ENCODE peak calls at places on chromosomes 12 and 14, in six cellular contexts. Q is adrenal gland, O is tibial artery, S is endothelial cell, K is Peyer's patch, G is uterus. M is an unnamed sample.

GRCh38 chr14:95943699-95944098 is 67.1 kb downstream of the TUNAR start:
- DNase-seq in O (no peak), Q (no peak), G (no peak), S (no peak), K (no peak), M (no peak)

GRCh38 chr14:59271734-59272133 is 83.3 kb downstream of the DAAM1 start:
- DNase-seq in K (no peak), O (no peak), G (no peak), S (no peak), Q (no peak), M (no peak)

GRCh38 chr12:29700761-29701481 is 82.8 kb downstream of the TMTC1 start:
- DNase-seq in S (no peak), K (no peak), Q (no peak), G (no peak), O (no peak), M (no peak)

GRCh38 chr14:72104011-72104613 is 171.9 kb downstream of the RGS6 start:
- DNase-seq in O (no peak), G (no peak), S (peak), K (no peak), Q (peak), M (peak)

GRCh38 chr14:26414933-26415332 is 182.9 kb downstream of the NOVA1 start:
- DNase-seq in K (no peak), O (no peak), G (no peak), Q (no peak), S (no peak), M (no peak)

GRCh38 chr14:72610096-72610830 is 283.6 kb downstream of the DPF3 start:
- DNase-seq in S (no peak), G (no peak), Q (no peak), O (no peak), K (no peak), M (no peak)

GRCh38 chr12:68932123-68932700 is 759 bp downstream of the CPM start:
- DNase-seq in G (no peak), S (no peak), Q (no peak), O (no peak), K (no peak), M (peak)

GRCh38 chr12:22275847-22276246 is 58.7 kb downstream of the ST8SIA1 start:
- DNase-seq in O (peak), G (peak), S (no peak), Q (peak), K (peak), M (no peak)

GRCh38 chr12:54374555-54375257 is 9.8 kb downstream of the ZNF385A start:
- DNase-seq in G (peak), Q (no peak), K (no peak), S (no peak), O (no peak), M (no peak)

GRCh38 chr12:7747196-7747595 is at the start of gene CLEC4C:
- DNase-seq in O (no peak), K (no peak), S (no peak), Q (no peak), G (no peak), M (no peak)

GRCh38 chr14:102249041-102249440 is 55.9 kb downstream of the MOK start:
- DNase-seq in K (no peak), O (no peak), Q (no peak), S (no peak), G (no peak), M (no peak)

GRCh38 chr14:105351920-105352871 is 37.6 kb downstream of the PACS2 start:
- DNase-seq in S (peak), O (peak), Q (peak), G (peak), K (peak), M (peak)

GRCh38 chr12:69738351-69739286 is at the start of gene RAB3IP:
- DNase-seq in K (peak), O (peak), S (peak), Q (peak), G (peak), M (peak)

GRCh38 chr12:126974779-126975178 is 1292.2 kb upstream of the TMEM132C start:
- DNase-seq in O (no peak), K (no peak), G (no peak), S (peak), Q (no peak), M (no peak)

GRCh38 chr12:12441891-12442461 is 85.1 kb downstream of the BORCS5 start:
- DNase-seq in K (no peak), S (no peak), Q (no peak), O (no peak), G (no peak), M (no peak)

GRCh38 chr14:72516936-72517408 is 376.9 kb downstream of the DPF3 start:
- DNase-seq in G (peak), K (peak), S (peak), O (peak), Q (peak), M (peak)

GRCh38 chr12:69123909-69124638 is 115.3 kb upstream of the CPSF6 start:
- DNase-seq in K (no peak), G (no peak), O (no peak), S (no peak), Q (no peak), M (no peak)

GRCh38 chr12:93918262-93918661 is 230.1 kb upstream of the PLXNC1 start:
- DNase-seq in S (no peak), K (no peak), O (no peak), Q (peak), G (peak), M (no peak)

GRCh38 chr14:76772300-76773187 is 11.3 kb downstream of the VASH1 start:
- DNase-seq in S (peak), O (peak), K (no peak), Q (peak), G (peak), M (no peak)

GRCh38 chr14:37870947-37871346 is 275.5 kb downstream of the TTC6 start:
- DNase-seq in K (no peak), Q (no peak), S (no peak), O (no peak), G (no peak), M (no peak)

GRCh38 chr12:12474931-12475485 is 87.7 kb downstream of the DUSP16 start:
- DNase-seq in Q (no peak), O (no peak), K (no peak), G (no peak), S (no peak), M (peak)

GRCh38 chr12:14904854-14905253 is 19.2 kb upstream of the MGP start:
- DNase-seq in K (no peak), G (no peak), Q (no peak), O (no peak), S (no peak), M (no peak)

GRCh38 chr12:21054334-21054733 is 76.7 kb upstream of the SLCO1B1 start:
- DNase-seq in O (peak), G (no peak), Q (no peak), K (no peak), S (no peak), M (no peak)

GRCh38 chr14:52117433-52117832 is 48.6 kb upstream of the NID2 start:
- DNase-seq in G (no peak), K (no peak), O (no peak), Q (no peak), S (no peak), M (no peak)

GRCh38 chr12:23356440-23356839 is 593.0 kb downstream of the SOX5 start:
- DNase-seq in Q (no peak), K (no peak), O (no peak), S (no peak), G (no peak), M (no peak)

GRCh38 chr12:17528394-17528793 is 561.6 kb downstream of the RERGL start:
- DNase-seq in O (no peak), S (no peak), K (no peak), Q (no peak), G (no peak), M (no peak)

GRCh38 chr14:89247457-89248122 is 169.4 kb downstream of the FOXN3 start:
- DNase-seq in K (no peak), O (no peak), S (no peak), Q (no peak), G (no peak), M (no peak)

GRCh38 chr14:55277972-55278740 is 6.9 kb downstream of the FBXO34 start:
- DNase-seq in K (no peak), S (no peak), O (no peak), Q (no peak), G (no peak), M (peak)

GRCh38 chr12:9039397-9039977 is 50.1 kb downstream of the KLRG1 start:
- DNase-seq in G (no peak), K (no peak), Q (peak), S (no peak), O (no peak), M (peak)

GRCh38 chr14:106538193-106538592 is 1011.8 kb downstream of the TMEM121 start:
- DNase-seq in K (no peak), Q (no peak), G (no peak), S (no peak), O (no peak), M (no peak)

GRCh38 chr14:60357551-60357930 is 108.5 kb downstream of the PPM1A start:
- DNase-seq in S (no peak), Q (no peak), K (no peak), G (no peak), O (no peak), M (no peak)

GRCh38 chr14:34970665-34971064 is 12.1 kb upstream of the SRP54 start:
- DNase-seq in S (no peak), G (no peak), O (no peak), Q (no peak), K (no peak), M (no peak)

GRCh38 chr12:67468549-67469245 is 179.8 kb upstream of the DYRK2 start:
- DNase-seq in S (no peak), G (no peak), K (no peak), O (no peak), Q (no peak), M (no peak)

GRCh38 chr12:28535216-28535615 is 345.0 kb downstream of the CCDC91 start:
- DNase-seq in G (no peak), Q (no peak), O (no peak), K (no peak), S (no peak), M (no peak)

GRCh38 chr12:15050664-15051063 is 77.8 kb downstream of the PDE6H start:
- DNase-seq in Q (no peak), K (no peak), G (peak), O (no peak), S (no peak), M (no peak)

GRCh38 chr12:57868211-57868610 is 21.7 kb upstream of the CTDSP2 start:
- DNase-seq in G (no peak), Q (no peak), K (no peak), S (no peak), O (no peak), M (no peak)

GRCh38 chr14:67622675-67623074 is 3.0 kb downstream of the ARG2 start:
- DNase-seq in Q (peak), O (peak), S (peak), K (no peak), G (peak), M (no peak)

GRCh38 chr14:69056389-69056788 is 77.3 kb upstream of the ACTN1 start:
- DNase-seq in K (no peak), G (peak), Q (no peak), S (no peak), O (no peak), M (no peak)

GRCh38 chr14:94671870-94672444 is 59.8 kb downstream of the SERPINA3 start:
- DNase-seq in G (no peak), S (no peak), Q (no peak), K (no peak), O (no peak), M (no peak)

DNA sequence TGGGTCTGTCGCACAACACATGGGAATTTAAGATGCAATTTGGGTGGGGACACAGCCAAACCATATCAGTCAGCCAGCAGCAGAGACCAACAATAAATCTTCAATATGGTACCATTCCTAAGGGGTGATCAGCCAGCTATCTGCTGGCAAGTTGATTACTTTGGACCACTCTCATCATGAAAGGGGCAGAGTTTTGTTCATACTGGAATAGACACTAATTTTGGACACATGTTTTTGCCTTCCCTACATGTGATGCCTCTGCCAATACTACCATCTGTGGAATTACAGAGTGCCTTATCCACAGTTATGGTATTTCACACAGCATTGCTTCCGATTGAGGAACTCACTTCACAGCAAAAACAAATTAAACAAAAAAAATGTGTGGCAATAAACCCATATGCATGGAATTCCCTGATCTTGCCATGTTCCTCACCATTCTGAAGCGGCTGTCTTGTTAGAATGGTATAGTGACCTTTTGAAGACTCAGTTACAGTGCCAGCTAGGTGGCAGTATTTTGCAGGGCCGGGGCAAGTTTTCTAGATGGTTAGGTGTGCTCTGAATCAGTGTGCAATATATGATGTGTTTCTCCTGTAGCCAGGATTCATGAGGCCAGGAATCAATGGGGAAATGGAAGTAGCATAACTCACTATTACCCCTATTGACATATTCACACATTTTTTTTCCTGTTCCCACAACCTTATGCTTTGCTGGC is 179.0 kb upstream of the IGF1 start:
- DNase-seq in O (no peak), K (no peak), G (no peak), S (no peak), Q (no peak), M (no peak)
- TF ChIP-seq CTCF in O (no peak), K (no peak), G (no peak), S (no peak), Q (no peak), M (no peak)

GRCh38 chr12:130384234-130384633 is 46.5 kb downstream of the PIWIL1 start:
- DNase-seq in Q (no peak), S (no peak), K (no peak), O (no peak), G (no peak), M (no peak)
- TF ChIP-seq CTCF in Q (no peak), S (no peak), K (no peak), O (no peak), G (no peak), M (no peak)

GRCh38 chr12:41076114-41076513 is 112.0 kb upstream of the PDZRN4 start:
- DNase-seq in Q (no peak), G (no peak), K (no peak), O (no peak), S (no peak), M (no peak)

GRCh38 chr12:41067941-41068645 is 120.0 kb upstream of the PDZRN4 start:
- DNase-seq in Q (no peak), O (no peak), G (no peak), S (no peak), K (no peak), M (no peak)

GRCh38 chr12:41073633-41074576 is 114.2 kb upstream of the PDZRN4 start:
- DNase-seq in G (no peak), S (no peak), K (no peak), Q (no peak), O (no peak), M (no peak)
- TF ChIP-seq CTCF in G (no peak), S (no peak), K (no peak), Q (no peak), O (no peak), M (no peak)

GRCh38 chr12:124527861-124528561 is 39.4 kb downstream of the NCOR2 start:
- DNase-seq in K (no peak), S (no peak), G (no peak), Q (no peak), O (no peak), M (no peak)
- TF ChIP-seq CTCF in K (no peak), S (no peak), G (no peak), Q (no peak), O (no peak), M (no peak)

GRCh38 chr12:72267974-72268373 is 4.2 kb upstream of the TRHDE start:
- DNase-seq in S (no peak), G (no peak), K (no peak), Q (no peak), O (no peak), M (no peak)
- TF ChIP-seq CTCF in S (no peak), G (no peak), K (no peak), Q (no peak), O (peak), M (no peak)

M was measured in GM13976.